ENCODE peak calls at places on chromosome 1, in four cellular contexts. S is AG04450, Z is AG08396, Y is tibial nerve. I is an unnamed sample.

GRCh38 chr1:29145739-29146437 is 22.2 kb upstream of the TMEM200B start:
- DNase-seq in S (peak; percentile 49), Z (peak; percentile 74), Y (no peak), I (no peak)

GRCh38 chr1:57423135-57424131 is at the start of gene DAB1:
- DNase-seq in Z (peak; percentile 63), S (no peak), Y (no peak), I (no peak)

GRCh38 chr1:24199291-24199900 is 12.3 kb upstream of the IFNLR1 start:
- DNase-seq in S (peak; percentile 27), Z (peak; percentile 81), Y (peak; percentile 63), I (peak; percentile 66)

GRCh38 chr1:100188617-100189016 is 10.6 kb upstream of the LRRC39 start:
- DNase-seq in Y (no peak), Z (peak; percentile 64), S (peak; percentile 8), I (no peak)

GRCh38 chr1:172742599-172743500 is 83.9 kb downstream of the FASLG start:
- DNase-seq in Y (no peak), S (no peak), Z (no peak), I (no peak)

GRCh38 chr1:45035631-45036301 is 23.7 kb downstream of the UROD start:
- DNase-seq in S (no peak), Z (no peak), Y (no peak), I (no peak)

GRCh38 chr1:8349961-8350360 is 32.0 kb downstream of the SLC45A1 start:
- DNase-seq in Y (no peak), S (no peak), Z (no peak), I (no peak)

GRCh38 chr1:36133484-36133883 is 8.5 kb upstream of the COL8A2 start:
- DNase-seq in S (peak; percentile 75), Z (peak; percentile 86), Y (no peak), I (no peak)

GRCh38 chr1:237042892-237043576 is 1.1 kb downstream of the RYR2 start:
- DNase-seq in Z (no peak), S (no peak), Y (no peak), I (no peak)

I was measured in effector CD4-positive, alpha-beta T cell.